ENCODE peak calls at places on chromosomes 13 and 19, in six cellular contexts. J is spleen, C is esophagus squamous epithelium, P is heart right ventricle, E is OCI-LY7, X is pancreas. F is an unnamed sample. For H3K4me1, the result is how much of the 10 kb centered on the place peaks cover.

GRCh38 chr19:58033741-58034475 is at the start of gene ZSCAN1:
- DNase-seq in C (no peak), J (peak), X (peak), E (no peak), P (peak), F (peak)

GRCh38 chr13:70253834-70254233 is 145.6 kb upstream of the KLHL1 start:
- DNase-seq in X (no peak), P (no peak), J (no peak), E (no peak), C (no peak), F (no peak)

GRCh38 chr19:8512115-8512967 is 1.6 kb downstream of the ZNF414 start:
- DNase-seq in C (no peak), E (peak), P (no peak), X (no peak), J (no peak), F (no peak)

GRCh38 chr13:91785435-91786137 is 387.2 kb downstream of the GPC5 start:
- DNase-seq in J (no peak), P (no peak), C (no peak), E (no peak), X (no peak), F (no peak)

GRCh38 chr13:82657471-82657870 is 1224.8 kb downstream of the SLITRK1 start:
- DNase-seq in J (no peak), P (no peak), E (no peak), C (no peak), X (no peak), F (no peak)

GRCh38 chr19:46784262-46785053 is 3.9 kb downstream of the SLC1A5 start:
- DNase-seq in E (peak), P (peak), J (peak), X (peak), C (no peak), F (peak)

GRCh38 chr13:22468055-22468454 is 712.7 kb upstream of the SGCG start:
- DNase-seq in C (no peak), E (no peak), P (no peak), J (no peak), X (no peak), F (no peak)

GRCh38 chr13:100129605-100130004 is 40.7 kb downstream of the PCCA start:
- DNase-seq in C (no peak), J (no peak), P (no peak), E (no peak), X (no peak), F (no peak)

GRCh38 chr13:20232556-20233277 is 598 bp upstream of the GJB6 start:
- DNase-seq in C (no peak), X (no peak), P (no peak), E (no peak), J (no peak), F (no peak)

GRCh38 chr19:49421039-49421877 is 2.0 kb downstream of the PTH2 start:
- DNase-seq in J (no peak), E (peak), X (peak), C (no peak), P (peak), F (peak)

GRCh38 chr13:61128850-61129645 is 286.6 kb downstream of the PCDH20 start:
- DNase-seq in P (no peak), J (no peak), C (no peak), X (no peak), E (no peak), F (no peak)

GRCh38 chr13:96662036-96662435 is 332.2 kb downstream of the OXGR1 start:
- DNase-seq in C (no peak), X (no peak), E (no peak), P (no peak), J (no peak), F (no peak)

GRCh38 chr13:98676239-98676638 is 76.2 kb downstream of the SLC15A1 start:
- DNase-seq in X (no peak), E (no peak), P (no peak), C (no peak), J (no peak), F (no peak)

GRCh38 chr13:33518442-33518841 is 232.9 kb upstream of the STARD13 start:
- DNase-seq in C (no peak), X (no peak), P (no peak), J (no peak), E (no peak), F (no peak)

GRCh38 chr19:43464089-43464775 is 1.2 kb downstream of the LYPD3 start:
- DNase-seq in X (peak), P (peak), J (peak), E (peak), C (peak), F (peak)

GRCh38 chr19:43462887-43463380 is 2.5 kb downstream of the LYPD3 start:
- DNase-seq in P (no peak), X (no peak), C (no peak), J (no peak), E (no peak), F (no peak)

GRCh38 chr19:43463381-43464088 is 1.9 kb downstream of the LYPD3 start:
- DNase-seq in J (peak), P (peak), C (peak), X (peak), E (peak), F (peak)

GRCh38 chr19:43461303-43461702 is 4.1 kb downstream of the LYPD3 start:
- DNase-seq in C (no peak), J (no peak), E (no peak), X (no peak), P (no peak), F (no peak)

GRCh38 chr19:43462383-43462782 is 3.0 kb downstream of the LYPD3 start:
- DNase-seq in C (no peak), E (no peak), J (no peak), P (no peak), X (no peak), F (no peak)
- H3K4me3 ChIP-seq in C (peak), E (no peak), J (peak), P (no peak), X (no peak), F (no peak)

DNA sequence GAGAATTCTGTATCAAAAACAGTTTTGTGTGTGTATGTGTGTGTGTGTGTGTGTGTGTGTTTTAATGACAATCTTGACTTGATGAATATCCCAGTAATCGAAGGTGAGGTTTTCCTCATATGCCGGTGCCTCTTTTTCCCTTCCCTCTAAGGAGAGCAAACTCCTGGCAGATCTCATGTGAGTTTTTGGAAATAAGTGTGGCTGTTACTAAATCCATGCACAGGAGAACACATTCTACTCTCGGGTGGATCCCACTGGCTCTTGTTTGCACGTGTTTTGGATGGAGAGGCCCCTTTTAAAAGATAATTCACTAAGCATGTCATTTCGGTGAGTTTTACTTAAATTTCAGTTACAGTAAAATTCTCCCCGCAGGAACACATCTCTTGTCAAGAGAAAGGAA is 28.9 kb upstream of the CEBPG start:
- DNase-seq in C (no peak), J (no peak), X (no peak), E (no peak), P (no peak), F (no peak)
- H3K27ac ChIP-seq in C (no peak), J (no peak), X (no peak), E (no peak), P (no peak), F (no peak)

DNA sequence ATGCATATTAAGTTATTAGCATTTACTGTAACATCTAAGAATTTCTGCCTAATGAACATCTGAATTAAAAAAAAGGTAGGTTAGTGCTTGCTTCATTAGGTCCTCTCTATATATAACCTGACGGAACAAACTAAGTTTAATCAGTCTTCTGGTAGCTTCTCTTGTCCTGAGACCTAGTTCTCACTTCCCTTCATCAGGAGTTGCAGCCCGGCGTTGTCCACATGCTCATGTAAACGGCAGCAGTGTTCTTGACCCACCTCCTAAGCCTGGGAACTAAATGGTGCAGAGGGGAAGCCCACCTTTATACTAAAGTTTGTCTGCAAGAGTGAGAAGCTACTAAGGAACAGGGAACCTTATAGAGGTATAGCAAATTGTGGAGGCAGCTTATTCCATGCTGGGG is 31.9 kb upstream of the CPB2 start:
- DNase-seq in E (no peak), C (no peak), J (no peak), X (no peak), P (no peak), F (no peak)
- H3K4me1 ChIP-seq in E (under half), C (under half), J (under half), X (under half), P (under half), F (under half)

GRCh38 chr19:5684694-5685430 is 4.0 kb downstream of the HSD11B1L start:
- DNase-seq in E (no peak), X (peak), C (no peak), P (no peak), J (no peak), F (no peak)

GRCh38 chr19:5686647-5687359 is 3.3 kb upstream of the RPL36 start:
- DNase-seq in E (peak), P (peak), J (peak), X (peak), C (peak), F (peak)

GRCh38 chr19:5686326-5686646 is 3.8 kb upstream of the RPL36 start:
- DNase-seq in P (no peak), J (no peak), X (no peak), E (no peak), C (no peak), F (no peak)

GRCh38 chr19:5690125-5690954 is at the start of gene RPL36:
- DNase-seq in J (peak), X (peak), E (peak), C (peak), P (peak), F (peak)

GRCh38 chr19:5687360-5688198 is 2.5 kb upstream of the RPL36 start:
- DNase-seq in J (no peak), X (no peak), C (no peak), P (no peak), E (no peak), F (no peak)
- H3K4me3 ChIP-seq in J (peak), X (peak), C (peak), P (peak), E (no peak), F (peak)

GRCh38 chr13:113726961-113727411 is 32.0 kb upstream of the TMEM255B start:
- DNase-seq in P (no peak), X (peak), J (peak), E (no peak), C (no peak), F (no peak)
- H3K27ac ChIP-seq in P (peak), X (no peak), J (peak), E (no peak), C (no peak), F (no peak)

GRCh38 chr19:15296353-15296752 is 36.0 kb downstream of the BRD4 start:
- DNase-seq in C (no peak), E (no peak), J (peak), X (no peak), P (peak), F (no peak)
- H3K4me1 ChIP-seq in C (half or more), E (half or more), J (half or more), X (under half), P (half or more), F (under half)

DNA sequence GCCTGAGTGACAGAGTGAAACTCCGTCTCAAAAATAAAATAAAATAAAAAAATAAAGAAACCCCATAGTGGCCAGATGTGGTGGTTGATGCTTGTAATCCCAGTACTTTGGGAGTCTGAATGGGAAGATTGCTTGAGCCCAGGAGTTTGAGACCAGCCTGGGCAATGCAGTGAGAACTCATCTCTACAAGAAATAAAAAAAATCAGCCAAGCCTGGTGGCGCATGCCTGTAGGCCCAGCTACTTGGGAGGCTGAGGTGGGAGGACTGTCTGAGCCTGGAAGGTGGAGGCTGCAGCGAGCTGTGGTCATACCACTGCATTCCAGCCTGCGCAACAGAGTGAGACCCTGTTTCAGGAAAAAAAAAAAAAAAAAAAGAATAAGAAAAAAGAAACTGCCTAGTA is 53.8 kb downstream of the ZNF627 start:
- DNase-seq in P (no peak), J (no peak), E (no peak), C (no peak), X (no peak), F (no peak)
- H3K4me3 ChIP-seq in P (no peak), J (no peak), E (no peak), C (no peak), X (no peak), F (no peak)

DNA sequence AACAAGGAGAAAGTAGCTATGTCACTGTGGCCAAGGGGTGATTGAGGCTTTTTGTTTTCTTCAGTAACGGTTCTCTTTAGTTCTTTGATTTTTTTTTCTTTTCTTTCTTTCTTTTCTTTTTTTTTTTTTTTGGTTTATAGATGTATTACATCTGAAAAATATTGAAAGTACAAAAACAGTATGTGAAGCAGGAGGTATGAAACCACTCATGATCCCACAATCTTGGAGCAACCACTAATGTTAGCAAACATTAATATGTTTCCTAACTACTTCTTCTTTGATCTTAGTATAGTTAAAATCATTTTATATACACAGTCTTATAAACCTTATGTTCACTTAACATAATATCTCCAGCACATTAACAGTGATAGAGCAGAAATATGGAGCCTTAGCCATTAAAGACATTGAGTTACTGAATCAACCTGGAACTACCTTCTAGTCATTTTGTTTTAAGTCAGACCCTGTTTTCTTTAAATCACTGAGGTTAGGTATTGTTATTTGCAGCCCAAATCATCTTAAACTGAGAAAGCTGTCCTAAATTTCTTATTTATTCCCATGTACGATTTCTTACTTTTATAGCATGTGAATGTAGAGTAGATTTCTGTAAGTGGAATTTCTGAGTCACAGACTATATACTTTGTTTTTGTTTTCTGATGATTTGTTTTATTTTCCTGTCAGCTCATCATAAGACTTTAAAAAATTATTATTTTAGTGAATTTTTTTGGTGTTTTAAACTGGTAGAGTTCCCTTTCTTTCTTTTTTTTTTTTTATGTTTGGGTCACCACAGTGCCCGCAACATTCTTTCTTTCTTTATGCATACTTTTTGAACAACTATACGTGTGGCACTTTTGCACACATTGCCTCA is 45.7 kb downstream of the WDFY2 start:
- DNase-seq in E (no peak), X (no peak), C (no peak), P (no peak), J (no peak), F (no peak)
- H3K27ac ChIP-seq in E (no peak), X (no peak), C (no peak), P (no peak), J (no peak), F (no peak)

F was measured in Peyer's patch.